ENCODE peak calls at places on chromosomes 13 and 19, in ten cellular contexts. A is GM23248; D is iPS-NIHi11; B is stimulated activated CD8-positive, alpha-beta memory T cell treated with anti-CD3 and anti-CD28 coated beads, Interleukin-7, amount 100 ng/mL, for 48 hours; R is GM12865; S is activated CD4-positive, alpha-beta T cell treated with anti-CD3 and anti-CD28 coated beads, Interleukin-2, amount 50 U/mL, for 24 hours; F is epithelial cell of esophagus; C is NCI-H2081; V is astrocyte; J is EH. L is an unnamed sample.

GRCh38 chr13:112509190-112509589 is 78.8 kb downstream of the TUBGCP3 start:
- DNase-seq in A (no peak), D (no peak), B (no peak), R (no peak), S (no peak), F (no peak), C (no peak), V (no peak), J (no peak), L (no peak)

GRCh38 chr13:24038846-24039330 is 121.6 kb upstream of the SPATA13 start:
- DNase-seq in A (peak), D (no peak), B (no peak), R (no peak), S (no peak), F (peak), C (peak), V (peak), J (peak), L (no peak)

GRCh38 chr13:94412870-94413269 is 66.6 kb downstream of the DCT start:
- DNase-seq in A (no peak), D (no peak), B (no peak), R (no peak), S (no peak), F (no peak), C (no peak), V (peak), J (no peak), L (no peak)

GRCh38 chr13:114076329-114076761 is 56.1 kb downstream of the RASA3 start:
- DNase-seq in A (no peak), D (no peak), B (no peak), R (no peak), S (no peak), F (no peak), C (no peak), V (no peak), J (no peak), L (no peak)

GRCh38 chr19:49491030-49491803 is 3.8 kb downstream of the RPL13A start:
- DNase-seq in A (no peak), D (no peak), B (no peak), R (no peak), S (no peak), F (no peak), C (no peak), V (no peak), J (no peak), L (no peak)

GRCh38 chr13:38752726-38753125 is 65.8 kb downstream of the FREM2 start:
- DNase-seq in A (no peak), D (no peak), B (no peak), R (no peak), S (no peak), F (no peak), C (no peak), V (no peak), J (no peak), L (no peak)

GRCh38 chr13:52455677-52456041 is 381 bp downstream of the CKAP2 start:
- DNase-seq in A (peak), D (peak), B (peak), R (peak), S (peak), F (peak), C (peak), V (no peak), J (peak), L (peak)

GRCh38 chr19:9953802-9954542 is 17.7 kb upstream of the OLFM2 start:
- DNase-seq in A (no peak), D (no peak), B (no peak), R (no peak), S (no peak), F (no peak), C (no peak), V (peak), J (no peak), L (no peak)

GRCh38 chr13:98174995-98175394 is 2.1 kb downstream of the RNF113B start:
- DNase-seq in A (peak), D (no peak), B (no peak), R (no peak), S (no peak), F (peak), C (no peak), V (peak), J (peak), L (no peak)

GRCh38 chr19:19459099-19459498 is 53.6 kb downstream of the GATAD2A start:
- DNase-seq in A (peak), D (no peak), B (no peak), R (peak), S (no peak), F (no peak), C (no peak), V (peak), J (peak), L (no peak)

GRCh38 chr19:40284501-40285352 is at the start of gene AKT2:
- DNase-seq in A (peak), D (peak), B (peak), R (peak), S (peak), F (no peak), C (peak), V (peak), J (peak), L (peak)

GRCh38 chr19:5932146-5932545 is 18.1 kb downstream of the CAPS start:
- DNase-seq in A (no peak), D (no peak), B (no peak), R (no peak), S (no peak), F (no peak), C (no peak), V (no peak), J (no peak), L (no peak)

GRCh38 chr19:15463865-15464371 is 426 bp downstream of the RASAL3 start:
- DNase-seq in A (no peak), D (no peak), B (peak), R (peak), S (peak), F (no peak), C (no peak), V (no peak), J (no peak), L (peak)

GRCh38 chr19:43465468-43466120 is at the start of gene LYPD3:
- DNase-seq in A (peak), D (peak), B (peak), R (no peak), S (no peak), F (peak), C (no peak), V (no peak), J (peak), L (no peak)

GRCh38 chr19:39397360-39398296 is 6.5 kb downstream of the MED29 start:
- DNase-seq in A (peak), D (peak), B (peak), R (peak), S (peak), F (peak), C (peak), V (peak), J (peak), L (peak)

GRCh38 chr13:93416943-93417342 is 190.3 kb downstream of the GPC6 start:
- DNase-seq in A (peak), D (no peak), B (no peak), R (no peak), S (no peak), F (no peak), C (no peak), V (no peak), J (peak), L (no peak)

GRCh38 chr19:56566904-56567273 is 379 bp upstream of the ZNF470 start:
- DNase-seq in A (peak), D (peak), B (peak), R (peak), S (no peak), F (peak), C (no peak), V (no peak), J (peak), L (peak)

GRCh38 chr13:98458431-98458830 is 118.5 kb downstream of the STK24 start:
- DNase-seq in A (no peak), D (no peak), B (no peak), R (no peak), S (no peak), F (no peak), C (no peak), V (no peak), J (no peak), L (no peak)

GRCh38 chr13:107809125-107809524 is 406.2 kb downstream of the LIG4 start:
- DNase-seq in A (peak), D (no peak), B (no peak), R (no peak), S (no peak), F (no peak), C (no peak), V (no peak), J (no peak), L (no peak)

GRCh38 chr19:33373701-33374405 is at the start of gene CEBPG:
- DNase-seq in A (peak), D (peak), B (no peak), R (peak), S (no peak), F (peak), C (peak), V (peak), J (peak), L (peak)

GRCh38 chr13:37403776-37404497 is 194.6 kb downstream of the POSTN start:
- DNase-seq in A (peak), D (no peak), B (no peak), R (no peak), S (no peak), F (no peak), C (no peak), V (peak), J (peak), L (no peak)

GRCh38 chr19:14432817-14433453 is at the start of gene PKN1:
- DNase-seq in A (peak), D (peak), B (no peak), R (peak), S (no peak), F (no peak), C (peak), V (no peak), J (peak), L (peak)

GRCh38 chr19:5665781-5666513 is 14.4 kb downstream of the MICOS13 start:
- DNase-seq in A (peak), D (no peak), B (no peak), R (peak), S (no peak), F (peak), C (no peak), V (peak), J (peak), L (no peak)

GRCh38 chr19:14972676-14973075 is 7.0 kb downstream of the SLC1A6 start:
- DNase-seq in A (no peak), D (no peak), B (no peak), R (no peak), S (no peak), F (no peak), C (no peak), V (no peak), J (no peak), L (no peak)

GRCh38 chr19:18098891-18099622 is 1.5 kb downstream of the MAST3 start:
- DNase-seq in A (peak), D (no peak), B (no peak), R (peak), S (no peak), F (no peak), C (no peak), V (no peak), J (peak), L (no peak)

GRCh38 chr13:100333141-100333540 is 244.2 kb downstream of the PCCA start:
- DNase-seq in A (no peak), D (no peak), B (no peak), R (no peak), S (no peak), F (no peak), C (no peak), V (no peak), J (no peak), L (no peak)

GRCh38 chr13:47480121-47480520 is 521.0 kb downstream of the SUCLA2 start:
- DNase-seq in A (peak), D (no peak), B (no peak), R (no peak), S (no peak), F (peak), C (no peak), V (peak), J (peak), L (no peak)

GRCh38 chr13:48210178-48210577 is 22.8 kb upstream of the ITM2B start:
- DNase-seq in A (peak), D (no peak), B (no peak), R (peak), S (no peak), F (peak), C (no peak), V (peak), J (peak), L (no peak)

GRCh38 chr13:34867590-34867989 is 74.5 kb upstream of the NBEA start:
- DNase-seq in A (peak), D (no peak), B (no peak), R (peak), S (no peak), F (peak), C (no peak), V (peak), J (peak), L (no peak)

GRCh38 chr13:28623782-28624706 is 34.9 kb upstream of the POMP start:
- DNase-seq in A (peak), D (no peak), B (no peak), R (no peak), S (no peak), F (no peak), C (no peak), V (peak), J (peak), L (no peak)

L was measured in DND-41.